ENCODE peak calls at places on chromosome 16, in six cellular contexts. N is activated naive CD4-positive, alpha-beta T cell; J is mesothelial cell of epicardium; Y is heart right ventricle; D is OCI-M1; B is Calu3. H is an unnamed sample.

GRCh38 chr16:75965504-75966374 is 239.4 kb upstream of the CPHXL start:
- DNase-seq in B (no peak), J (no peak), Y (no peak), D (no peak), N (no peak), H (no peak)

GRCh38 chr16:12617401-12617819 is 186.3 kb downstream of the CPPED1 start:
- DNase-seq in B (no peak), D (no peak), Y (no peak), N (no peak), J (no peak), H (no peak)

GRCh38 chr16:1097156-1097555 is 1.1 kb upstream of the C1QTNF8 start:
- DNase-seq in Y (no peak), B (no peak), D (no peak), J (no peak), N (no peak), H (no peak)

GRCh38 chr16:17273142-17273561 is 197.6 kb downstream of the XYLT1 start:
- DNase-seq in J (no peak), Y (no peak), B (peak; percentile 63), N (no peak), D (peak; percentile 66), H (peak; percentile 36)

GRCh38 chr16:30567160-30567990 is 4.1 kb downstream of the ZNF688 start:
- DNase-seq in D (no peak), Y (no peak), N (no peak), B (peak; percentile 18), J (no peak), H (no peak)

GRCh38 chr16:77677129-77677528 is 45.2 kb upstream of the NUDT7 start:
- DNase-seq in Y (no peak), J (no peak), D (no peak), N (no peak), B (no peak), H (no peak)

GRCh38 chr16:2511128-2511785 is 2.5 kb upstream of the ATP6V0C start:
- DNase-seq in B (no peak), N (no peak), D (no peak), Y (peak; percentile 70), J (no peak), H (no peak)

GRCh38 chr16:29876578-29877249 is 13.7 kb upstream of the CDIPT start:
- DNase-seq in Y (no peak), D (no peak), B (no peak), N (no peak), J (no peak), H (no peak)

GRCh38 chr16:31177136-31177535 is 2.8 kb upstream of the FUS start:
- DNase-seq in N (no peak), B (no peak), J (no peak), Y (no peak), D (peak; percentile 40), H (no peak)

H was measured in Caco-2.